ENCODE peak calls at places on chromosomes 6 and 20, in five cellular contexts. C, X, B, Z and G are unnamed samples.

GRCh38 chr6:149273318-149273717 is 44.2 kb upstream of the TAB2 start:
- ATAC-seq in C (no peak), X (no peak), B (no peak), Z (no peak), G (no peak)

GRCh38 chr20:57374343-57374930 is 16.8 kb upstream of the RBM38 start:
- ATAC-seq in C (no peak), X (no peak), B (no peak), Z (no peak), G (no peak)

GRCh38 chr6:150775400-150775799 is 90.1 kb upstream of the MTHFD1L start:
- ATAC-seq in C (no peak), X (no peak), B (no peak), Z (no peak), G (no peak)

GRCh38 chr6:84667252-84668213 is 96.9 kb downstream of the TBX18 start:
- ATAC-seq in C (no peak), X (no peak), B (no peak), Z (no peak), G (no peak)

GRCh38 chr6:16097382-16098171 is 31.3 kb upstream of the MYLIP start:
- ATAC-seq in C (no peak), X (no peak), B (no peak), Z (no peak), G (no peak)

GRCh38 chr6:41940759-41941279 is 789 bp downstream of the CCND3 start:
- ATAC-seq in C (peak; percentile 6), X (peak; percentile 19), B (peak; percentile 6), Z (peak; percentile 9), G (peak; percentile 9)

GRCh38 chr6:111804627-111805235 is 68.5 kb downstream of the FYN start:
- ATAC-seq in C (no peak), X (peak; percentile 57), B (no peak), Z (peak; percentile 73), G (peak; percentile 55)

GRCh38 chr6:137000825-137001224 is 43.9 kb downstream of the IL20RA start:
- ATAC-seq in C (peak; percentile 82), X (no peak), B (no peak), Z (no peak), G (no peak)

GRCh38 chr6:135440087-135440792 is 57.3 kb downstream of the AHI1 start:
- ATAC-seq in C (no peak), X (no peak), B (no peak), Z (peak; percentile 49), G (no peak)

GRCh38 chr6:15839969-15840541 is 177.2 kb upstream of the DTNBP1 start:
- ATAC-seq in C (no peak), X (no peak), B (no peak), Z (no peak), G (no peak)

GRCh38 chr6:64062960-64063683 is 427.5 kb downstream of the PHF3 start:
- ATAC-seq in C (peak; percentile 56), X (no peak), B (no peak), Z (no peak), G (no peak)

GRCh38 chr6:170225852-170226417 is 64.9 kb downstream of the DLL1 start:
- ATAC-seq in C (no peak), X (peak; percentile 59), B (no peak), Z (no peak), G (no peak)

GRCh38 chr6:55917756-55918415 is 42.5 kb upstream of the BMP5 start:
- ATAC-seq in C (no peak), X (no peak), B (no peak), Z (no peak), G (peak; percentile 57)

GRCh38 chr6:166969390-166970002 is 13.1 kb upstream of the RNASET2 start:
- ATAC-seq in C (no peak), X (no peak), B (no peak), Z (no peak), G (no peak)

GRCh38 chr6:16635810-16636602 is 125.3 kb downstream of the ATXN1 start:
- ATAC-seq in C (peak; percentile 76), X (no peak), B (peak; percentile 73), Z (no peak), G (no peak)

GRCh38 chr6:93323630-93324029 is 95.7 kb downstream of the EPHA7 start:
- ATAC-seq in C (no peak), X (no peak), B (no peak), Z (no peak), G (no peak)

GRCh38 chr6:112780498-112781096 is 433.5 kb downstream of the RFPL4B start:
- ATAC-seq in C (peak; percentile 85), X (no peak), B (peak; percentile 91), Z (no peak), G (peak; percentile 84)

GRCh38 chr6:166715065-166715464 is 88.0 kb upstream of the RPS6KA2 start:
- ATAC-seq in C (no peak), X (no peak), B (no peak), Z (no peak), G (no peak)

GRCh38 chr6:139871165-139871710 is 496.8 kb upstream of the CITED2 start:
- ATAC-seq in C (no peak), X (no peak), B (no peak), Z (no peak), G (no peak)

GRCh38 chr20:11170565-11170964 is 496.8 kb upstream of the JAG1 start:
- ATAC-seq in C (no peak), X (no peak), B (no peak), Z (no peak), G (no peak)

GRCh38 chr6:116447496-116448011 is 13.6 kb upstream of the CALHM6 start:
- ATAC-seq in C (peak; percentile 69), X (no peak), B (no peak), Z (no peak), G (peak; percentile 73)

GRCh38 chr6:82144852-82145332 is 102.7 kb downstream of the IBTK start:
- ATAC-seq in C (peak; percentile 88), X (peak; percentile 90), B (peak; percentile 93), Z (no peak), G (peak; percentile 62)

GRCh38 chr6:2949536-2950083 is 21.8 kb downstream of the SERPINB6 start:
- ATAC-seq in C (no peak), X (peak; percentile 68), B (no peak), Z (no peak), G (no peak)

GRCh38 chr20:24109537-24109936 is 121.0 kb upstream of the GGTLC1 start:
- ATAC-seq in C (no peak), X (no peak), B (no peak), Z (no peak), G (no peak)

GRCh38 chr6:106146852-106147351 is 60.8 kb downstream of the PRDM1 start:
- ATAC-seq in C (peak; percentile 70), X (no peak), B (no peak), Z (no peak), G (no peak)

GRCh38 chr6:144574796-144575195 is 289.7 kb downstream of the UTRN start:
- ATAC-seq in C (no peak), X (no peak), B (no peak), Z (no peak), G (no peak)

GRCh38 chr6:70651326-70651905 is 16.3 kb upstream of the SMAP1 start:
- ATAC-seq in C (no peak), X (no peak), B (no peak), Z (peak; percentile 81), G (no peak)

GRCh38 chr20:20816969-20817368 is 104.5 kb upstream of the RALGAPA2 start:
- ATAC-seq in C (no peak), X (no peak), B (no peak), Z (no peak), G (no peak)
- H3K4me3 ChIP-seq in C (no peak overlapping the region), X (no peak overlapping the region), B (no peak overlapping the region), Z (no peak overlapping the region), G (no peak overlapping the region)

GRCh38 chr20:36744243-36744642 is 1.6 kb downstream of the NDRG3 start:
- ATAC-seq in C (no peak), X (no peak), B (no peak), Z (no peak), G (no peak)
- H3K4me3 ChIP-seq in C (peak overlapping the region; percentile 86), X (no peak overlapping the region), B (no peak overlapping the region), Z (no peak overlapping the region), G (no peak overlapping the region)

DNA sequence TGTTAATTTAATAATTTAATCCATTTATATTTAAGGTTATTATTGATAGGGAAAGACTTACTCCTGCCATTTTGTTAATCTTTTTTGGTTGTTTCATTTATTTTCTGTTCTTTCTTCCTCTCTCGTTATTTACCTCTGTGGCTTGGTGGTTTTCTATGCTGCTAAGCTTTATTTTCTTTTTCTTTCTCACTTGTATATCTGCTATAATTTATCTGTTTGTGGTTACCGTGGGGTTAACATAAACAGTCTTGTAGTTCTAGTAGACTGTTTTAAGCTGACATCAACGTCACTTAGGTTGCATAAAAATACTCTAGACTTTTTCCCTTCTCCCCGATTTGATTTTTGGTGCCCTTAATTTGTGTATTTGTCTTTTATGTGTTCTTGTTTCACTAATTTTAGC is 381.3 kb upstream of the SPTLC3 start:
- ATAC-seq in C (no peak), X (no peak), B (no peak), Z (no peak), G (no peak)
- H3K4me3 ChIP-seq in C (no peak overlapping the region), X (no peak overlapping the region), B (no peak overlapping the region), Z (no peak overlapping the region), G (no peak overlapping the region)

GRCh38 chr6:92122746-92123145 is 1296.6 kb downstream of the EPHA7 start:
- ATAC-seq in C (no peak), X (no peak), B (no peak), Z (no peak), G (no peak)
- H3K4me3 ChIP-seq in C (no peak overlapping the region), X (no peak overlapping the region), B (no peak overlapping the region), Z (no peak overlapping the region), G (no peak overlapping the region)

GRCh38 chr6:52553158-52553557 is 23.7 kb downstream of the TRAM2 start:
- ATAC-seq in C (no peak), X (no peak), B (no peak), Z (no peak), G (no peak)

GRCh38 chr6:52552278-52552643 is 24.6 kb downstream of the TRAM2 start:
- ATAC-seq in C (peak; percentile 22), X (no peak), B (peak; percentile 41), Z (no peak), G (no peak)

GRCh38 chr6:52553719-52554118 is 23.1 kb downstream of the TRAM2 start:
- ATAC-seq in C (no peak), X (no peak), B (no peak), Z (no peak), G (no peak)

GRCh38 chr6:52550014-52550575 is 26.8 kb downstream of the TRAM2 start:
- ATAC-seq in C (no peak), X (no peak), B (no peak), Z (no peak), G (no peak)

GRCh38 chr6:52551483-52552277 is 25.2 kb downstream of the TRAM2 start:
- ATAC-seq in C (peak; percentile 88), X (peak; percentile 90), B (peak; percentile 85), Z (no peak), G (peak; percentile 72)
- H3K4me3 ChIP-seq in C (no peak overlapping the region), X (no peak overlapping the region), B (peak overlapping the region; percentile 43), Z (no peak overlapping the region), G (no peak overlapping the region)

DNA sequence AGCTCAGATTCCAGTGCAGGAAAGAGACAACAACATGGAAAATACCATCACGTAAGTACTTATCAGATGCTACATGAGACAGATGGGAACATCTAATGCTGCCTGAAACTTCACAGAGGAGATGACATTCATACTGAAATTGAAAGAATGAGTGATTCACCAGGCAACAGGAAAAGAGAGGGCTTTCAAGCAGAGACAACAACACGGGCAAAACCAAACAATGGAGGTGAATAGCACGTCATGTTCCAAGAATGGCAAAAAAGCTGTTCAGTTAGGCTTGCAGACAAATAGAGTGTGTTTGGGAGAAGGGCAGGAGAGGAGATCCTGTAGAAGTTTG is 39.3 kb downstream of the GTF2H5 start:
- ATAC-seq in C (peak; percentile 59), X (no peak), B (no peak), Z (no peak), G (no peak)
- H3K4me3 ChIP-seq in C (no peak overlapping the region), X (no peak overlapping the region), B (no peak overlapping the region), Z (no peak overlapping the region), G (no peak overlapping the region)